ENCODE peak calls at places on chromosomes 13 and 19, in eight cellular contexts. One of them, this sample, is unnamed.

GRCh38 chr19:8390617-8390981 is 439 bp downstream of the RAB11B start:
- DNase-seq in nephron progenitor cell: peak
- DNase-seq in BJ: peak
- DNase-seq in HS-27A: peak
- DNase-seq in GOT3: peak
- DNase-seq in NCI-H345: peak
- DNase-seq in SK-N-SH: peak
- DNase-seq in bronchial epithelial cell: peak
- DNase-seq in this sample: peak

GRCh38 chr13:70249332-70250064 is 141.2 kb upstream of the KLHL1 start:
- DNase-seq in nephron progenitor cell: no peak
- DNase-seq in BJ: no peak
- DNase-seq in HS-27A: no peak
- DNase-seq in GOT3: no peak
- DNase-seq in NCI-H345: peak
- DNase-seq in SK-N-SH: no peak
- DNase-seq in bronchial epithelial cell: peak
- DNase-seq in this sample: no peak

GRCh38 chr13:113902956-113903355 is 39.1 kb upstream of the GAS6 start:
- DNase-seq in nephron progenitor cell: no peak
- DNase-seq in BJ: no peak
- DNase-seq in HS-27A: no peak
- DNase-seq in GOT3: no peak
- DNase-seq in NCI-H345: no peak
- DNase-seq in SK-N-SH: no peak
- DNase-seq in bronchial epithelial cell: no peak
- DNase-seq in this sample: no peak

GRCh38 chr13:74226791-74227475 is 92.7 kb upstream of the KLF12 start:
- DNase-seq in nephron progenitor cell: no peak
- DNase-seq in BJ: no peak
- DNase-seq in HS-27A: no peak
- DNase-seq in GOT3: no peak
- DNase-seq in NCI-H345: no peak
- DNase-seq in SK-N-SH: no peak
- DNase-seq in bronchial epithelial cell: no peak
- DNase-seq in this sample: no peak

GRCh38 chr19:13623686-13624405 is 117.6 kb upstream of the CACNA1A start:
- DNase-seq in nephron progenitor cell: no peak
- DNase-seq in BJ: no peak
- DNase-seq in HS-27A: no peak
- DNase-seq in GOT3: no peak
- DNase-seq in NCI-H345: peak
- DNase-seq in SK-N-SH: no peak
- DNase-seq in bronchial epithelial cell: no peak
- DNase-seq in this sample: no peak

GRCh38 chr13:26538363-26539317 is 18.8 kb upstream of the WASF3 start:
- DNase-seq in nephron progenitor cell: no peak
- DNase-seq in BJ: no peak
- DNase-seq in HS-27A: no peak
- DNase-seq in GOT3: no peak
- DNase-seq in NCI-H345: peak
- DNase-seq in SK-N-SH: no peak
- DNase-seq in bronchial epithelial cell: peak
- DNase-seq in this sample: no peak

GRCh38 chr19:39083983-39084731 is at the start of gene ACP7:
- DNase-seq in nephron progenitor cell: peak
- DNase-seq in BJ: no peak
- DNase-seq in HS-27A: no peak
- DNase-seq in GOT3: no peak
- DNase-seq in NCI-H345: no peak
- DNase-seq in SK-N-SH: peak
- DNase-seq in bronchial epithelial cell: no peak
- DNase-seq in this sample: no peak

GRCh38 chr13:66689628-66690027 is 540.5 kb downstream of the PCDH9 start:
- DNase-seq in nephron progenitor cell: no peak
- DNase-seq in BJ: no peak
- DNase-seq in HS-27A: no peak
- DNase-seq in GOT3: no peak
- DNase-seq in NCI-H345: peak
- DNase-seq in SK-N-SH: peak
- DNase-seq in bronchial epithelial cell: peak
- DNase-seq in this sample: no peak

GRCh38 chr19:8397746-8398721 is 7.9 kb downstream of the RAB11B start:
- DNase-seq in nephron progenitor cell: peak
- DNase-seq in BJ: no peak
- DNase-seq in HS-27A: no peak
- DNase-seq in GOT3: no peak
- DNase-seq in NCI-H345: no peak
- DNase-seq in SK-N-SH: peak
- DNase-seq in bronchial epithelial cell: no peak
- DNase-seq in this sample: no peak

GRCh38 chr19:13669780-13670355 is 94.5 kb upstream of the MRI1 start:
- DNase-seq in nephron progenitor cell: no peak
- DNase-seq in BJ: no peak
- DNase-seq in HS-27A: no peak
- DNase-seq in GOT3: no peak
- DNase-seq in NCI-H345: no peak
- DNase-seq in SK-N-SH: no peak
- DNase-seq in bronchial epithelial cell: no peak
- DNase-seq in this sample: no peak

GRCh38 chr13:25886438-25887214 is 165.2 kb downstream of the SHISA2 start:
- DNase-seq in nephron progenitor cell: no peak
- DNase-seq in BJ: no peak
- DNase-seq in HS-27A: no peak
- DNase-seq in GOT3: no peak
- DNase-seq in NCI-H345: no peak
- DNase-seq in SK-N-SH: no peak
- DNase-seq in bronchial epithelial cell: peak
- DNase-seq in this sample: no peak

GRCh38 chr13:109868583-109869311 is 82.4 kb upstream of the IRS2 start:
- DNase-seq in nephron progenitor cell: no peak
- DNase-seq in BJ: no peak
- DNase-seq in HS-27A: no peak
- DNase-seq in GOT3: no peak
- DNase-seq in NCI-H345: no peak
- DNase-seq in SK-N-SH: no peak
- DNase-seq in bronchial epithelial cell: peak
- DNase-seq in this sample: no peak

GRCh38 chr19:4654437-4655361 is 15.4 kb downstream of the TNFAIP8L1 start:
- DNase-seq in nephron progenitor cell: no peak
- DNase-seq in BJ: no peak
- DNase-seq in HS-27A: no peak
- DNase-seq in GOT3: no peak
- DNase-seq in NCI-H345: no peak
- DNase-seq in SK-N-SH: no peak
- DNase-seq in bronchial epithelial cell: no peak
- DNase-seq in this sample: no peak

GRCh38 chr13:82480415-82480814 is 1401.9 kb downstream of the SLITRK1 start:
- DNase-seq in nephron progenitor cell: no peak
- DNase-seq in BJ: no peak
- DNase-seq in HS-27A: no peak
- DNase-seq in GOT3: no peak
- DNase-seq in NCI-H345: no peak
- DNase-seq in SK-N-SH: no peak
- DNase-seq in bronchial epithelial cell: peak
- DNase-seq in this sample: no peak

GRCh38 chr13:35699181-35699580 is 222.7 kb upstream of the MAB21L1 start:
- DNase-seq in nephron progenitor cell: no peak
- DNase-seq in BJ: no peak
- DNase-seq in HS-27A: no peak
- DNase-seq in GOT3: no peak
- DNase-seq in NCI-H345: no peak
- DNase-seq in SK-N-SH: no peak
- DNase-seq in bronchial epithelial cell: no peak
- DNase-seq in this sample: no peak

GRCh38 chr13:52127378-52127777 is 1.5 kb downstream of the NEK5 start:
- DNase-seq in nephron progenitor cell: no peak
- DNase-seq in BJ: no peak
- DNase-seq in HS-27A: no peak
- DNase-seq in GOT3: no peak
- DNase-seq in NCI-H345: no peak
- DNase-seq in SK-N-SH: no peak
- DNase-seq in bronchial epithelial cell: no peak
- DNase-seq in this sample: no peak

GRCh38 chr19:5394907-5395505 is 54.4 kb upstream of the PTPRS start:
- DNase-seq in nephron progenitor cell: peak
- DNase-seq in BJ: no peak
- DNase-seq in HS-27A: no peak
- DNase-seq in GOT3: no peak
- DNase-seq in NCI-H345: no peak
- DNase-seq in SK-N-SH: no peak
- DNase-seq in bronchial epithelial cell: no peak
- DNase-seq in this sample: no peak

GRCh38 chr13:43787998-43788397 is 1.2 kb upstream of the ENOX1 start:
- DNase-seq in nephron progenitor cell: no peak
- DNase-seq in BJ: no peak
- DNase-seq in HS-27A: no peak
- DNase-seq in GOT3: no peak
- DNase-seq in NCI-H345: no peak
- DNase-seq in SK-N-SH: peak
- DNase-seq in bronchial epithelial cell: peak
- DNase-seq in this sample: no peak

GRCh38 chr13:45473627-45474026 is 8.9 kb downstream of the COG3 start:
- DNase-seq in nephron progenitor cell: no peak
- DNase-seq in BJ: no peak
- DNase-seq in HS-27A: no peak
- DNase-seq in GOT3: no peak
- DNase-seq in NCI-H345: no peak
- DNase-seq in SK-N-SH: peak
- DNase-seq in bronchial epithelial cell: no peak
- DNase-seq in this sample: no peak

GRCh38 chr19:14114854-14115253 is 2.7 kb downstream of the PRKACA start:
- DNase-seq in nephron progenitor cell: peak
- DNase-seq in BJ: no peak
- DNase-seq in HS-27A: no peak
- DNase-seq in GOT3: no peak
- DNase-seq in NCI-H345: no peak
- DNase-seq in SK-N-SH: peak
- DNase-seq in bronchial epithelial cell: no peak
- DNase-seq in this sample: peak

GRCh38 chr13:112467236-112467635 is 91.1 kb downstream of the SPACA7 start:
- DNase-seq in nephron progenitor cell: no peak
- DNase-seq in BJ: no peak
- DNase-seq in HS-27A: no peak
- DNase-seq in GOT3: no peak
- DNase-seq in NCI-H345: no peak
- DNase-seq in SK-N-SH: no peak
- DNase-seq in bronchial epithelial cell: no peak
- DNase-seq in this sample: no peak

This sample was measured in heart left ventricle.